ENCODE peak calls at places on chromosomes 12 and 14, in six cellular contexts. M, T, A, Y, J and Q are unnamed samples.
A peak's percentile ranks its signal among the peaks of the same experiment; 100 is the strongest.

GRCh38 chr12:3574986-3575385 is 84.0 kb downstream of the PRMT8 start:
- DNase-seq in M (no peak), T (no peak), A (no peak), Y (no peak), J (no peak), Q (no peak)

GRCh38 chr14:54715244-54715643 is 148.3 kb downstream of the SAMD4A start:
- DNase-seq in M (no peak), T (peak; percentile 37), A (peak; percentile 36), Y (no peak), J (no peak), Q (peak; percentile 31)

GRCh38 chr12:66902020-66902419 is 223.1 kb upstream of the GRIP1 start:
- DNase-seq in M (no peak), T (no peak), A (no peak), Y (no peak), J (no peak), Q (no peak)

GRCh38 chr14:51581017-51581881 is 70.5 kb upstream of the FRMD6 start:
- DNase-seq in M (no peak), T (peak; percentile 61), A (peak; percentile 77), Y (peak; percentile 97), J (no peak), Q (peak; percentile 59)

GRCh38 chr14:29217813-29218450 is 451.3 kb downstream of the FOXG1 start:
- DNase-seq in M (no peak), T (peak; percentile 72), A (no peak), Y (no peak), J (no peak), Q (no peak)

GRCh38 chr12:68042212-68042699 is 53.0 kb downstream of the IFNG-AS1 start:
- DNase-seq in M (no peak), T (no peak), A (peak; percentile 4), Y (peak; percentile 1), J (no peak), Q (peak; percentile 3)

GRCh38 chr12:51823875-51824565 is 24.5 kb downstream of the FIGNL2 start:
- DNase-seq in M (peak; percentile 66), T (peak; percentile 76), A (peak; percentile 72), Y (peak; percentile 45), J (no peak), Q (peak; percentile 81)

GRCh38 chr12:122990961-122991622 is 10.6 kb downstream of the ARL6IP4 start:
- DNase-seq in M (no peak), T (no peak), A (no peak), Y (no peak), J (peak; percentile 26), Q (no peak)

GRCh38 chr14:66008631-66009030 is 477.5 kb upstream of the CCDC196 start:
- DNase-seq in M (no peak), T (no peak), A (no peak), Y (no peak), J (no peak), Q (no peak)

GRCh38 chr12:22687677-22688076 is 62.7 kb downstream of the ETNK1 start:
- DNase-seq in M (no peak), T (peak; percentile 62), A (peak; percentile 70), Y (peak; percentile 83), J (no peak), Q (peak; percentile 74)

GRCh38 chr12:130967631-130968030 is 13.9 kb downstream of the ADGRD1 start:
- DNase-seq in M (no peak), T (no peak), A (peak; percentile 45), Y (no peak), J (no peak), Q (no peak)

GRCh38 chr14:90290612-90291011 is 34.3 kb downstream of the PSMC1 start:
- DNase-seq in M (no peak), T (no peak), A (no peak), Y (no peak), J (no peak), Q (no peak)

GRCh38 chr14:34365309-34365915 is 96.6 kb downstream of the SPTSSA start:
- DNase-seq in M (no peak), T (peak; percentile 45), A (no peak), Y (no peak), J (no peak), Q (peak; percentile 51)

GRCh38 chr14:34361504-34362011 is 100.5 kb downstream of the SPTSSA start:
- DNase-seq in M (no peak), T (peak; percentile 65), A (peak; percentile 25), Y (no peak), J (no peak), Q (peak; percentile 82)

GRCh38 chr14:34362625-34363251 is 99.3 kb downstream of the SPTSSA start:
- DNase-seq in M (no peak), T (no peak), A (peak; percentile 58), Y (no peak), J (no peak), Q (no peak)

GRCh38 chr14:34364201-34364600 is 97.8 kb downstream of the SPTSSA start:
- DNase-seq in M (no peak), T (no peak), A (no peak), Y (peak; percentile 56), J (no peak), Q (no peak)

DNA sequence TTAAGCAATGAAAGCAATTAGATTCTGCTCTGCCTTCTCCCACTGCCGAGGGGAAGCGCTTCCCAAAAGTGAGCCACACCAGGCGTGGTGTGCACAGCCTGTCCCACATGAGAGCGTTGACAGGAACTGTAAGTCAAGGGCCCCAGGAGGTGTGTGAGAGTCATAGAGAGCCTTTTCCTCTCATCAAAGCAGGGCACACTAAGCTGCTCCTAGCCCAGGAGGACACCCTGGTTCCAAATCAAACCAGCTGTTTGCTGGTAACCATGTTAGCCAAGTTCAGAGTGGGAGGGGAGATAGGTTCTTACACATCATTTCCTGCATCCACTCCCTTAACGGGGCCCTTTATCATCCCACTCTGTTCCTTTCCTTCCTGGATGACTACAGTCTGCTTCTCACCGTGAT is 98.3 kb downstream of the SPTSSA start:
- DNase-seq in M (no peak), T (no peak), A (no peak), Y (peak; percentile 41), J (no peak), Q (peak; percentile 93)
- TF ChIP-seq CTCF in M (no peak), T (no peak), A (no peak), Y (no peak), J (no peak), Q (no peak)

GRCh38 chr12:117045998-117046374 is 53.2 kb downstream of the TESC start:
- DNase-seq in M (peak; percentile 73), T (no peak), A (no peak), Y (no peak), J (peak; percentile 29), Q (no peak)
- TF ChIP-seq CTCF in M (peak; percentile 13), T (no peak), A (no peak), Y (no peak), J (no peak), Q (no peak)

DNA sequence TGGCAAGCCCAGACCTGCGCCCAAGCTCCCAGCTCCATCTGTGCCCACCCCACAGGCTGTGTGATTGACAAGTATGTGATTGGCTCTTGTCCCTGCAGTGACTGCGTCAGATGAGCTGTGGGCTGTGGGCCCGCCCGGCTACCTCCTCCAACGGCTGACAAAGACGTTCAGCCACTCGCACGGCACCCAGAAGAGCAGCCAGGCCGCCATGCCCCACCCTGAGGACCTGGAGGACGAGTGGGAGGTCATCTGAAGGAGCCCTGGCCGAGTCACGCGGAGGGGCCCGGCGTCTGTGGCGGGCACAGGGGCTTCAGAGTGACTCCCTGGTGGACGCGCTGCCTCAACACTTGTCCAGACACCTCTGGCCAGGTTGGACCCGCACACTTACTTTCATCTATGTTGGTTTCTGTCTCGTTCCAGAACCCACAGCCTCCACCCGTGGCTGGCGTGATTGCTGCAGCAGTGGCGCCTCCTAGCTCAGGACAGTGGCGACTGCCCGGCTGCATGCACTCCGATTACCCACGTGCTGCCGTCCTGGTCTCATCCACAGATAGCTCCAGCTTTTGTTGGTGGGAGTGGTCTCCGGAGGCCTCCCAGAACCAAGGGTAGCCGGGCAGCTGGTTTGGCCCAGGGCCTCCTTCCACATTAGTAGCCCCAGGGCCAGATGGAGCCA is 11.4 kb downstream of the ANKRD9 start:
- DNase-seq in M (peak; percentile 59), T (no peak), A (no peak), Y (no peak), J (peak; percentile 68), Q (no peak)
- TF ChIP-seq CTCF in M (peak; percentile 37), T (peak; percentile 20), A (no peak), Y (no peak), J (peak; percentile 21), Q (peak; percentile 14)

GRCh38 chr12:62021808-62022207 is 238.4 kb upstream of the USP15 start:
- DNase-seq in M (no peak), T (no peak), A (no peak), Y (no peak), J (no peak), Q (no peak)
- TF ChIP-seq CTCF in M (peak; percentile 12), T (no peak), A (no peak), Y (no peak), J (no peak), Q (no peak)

DNA sequence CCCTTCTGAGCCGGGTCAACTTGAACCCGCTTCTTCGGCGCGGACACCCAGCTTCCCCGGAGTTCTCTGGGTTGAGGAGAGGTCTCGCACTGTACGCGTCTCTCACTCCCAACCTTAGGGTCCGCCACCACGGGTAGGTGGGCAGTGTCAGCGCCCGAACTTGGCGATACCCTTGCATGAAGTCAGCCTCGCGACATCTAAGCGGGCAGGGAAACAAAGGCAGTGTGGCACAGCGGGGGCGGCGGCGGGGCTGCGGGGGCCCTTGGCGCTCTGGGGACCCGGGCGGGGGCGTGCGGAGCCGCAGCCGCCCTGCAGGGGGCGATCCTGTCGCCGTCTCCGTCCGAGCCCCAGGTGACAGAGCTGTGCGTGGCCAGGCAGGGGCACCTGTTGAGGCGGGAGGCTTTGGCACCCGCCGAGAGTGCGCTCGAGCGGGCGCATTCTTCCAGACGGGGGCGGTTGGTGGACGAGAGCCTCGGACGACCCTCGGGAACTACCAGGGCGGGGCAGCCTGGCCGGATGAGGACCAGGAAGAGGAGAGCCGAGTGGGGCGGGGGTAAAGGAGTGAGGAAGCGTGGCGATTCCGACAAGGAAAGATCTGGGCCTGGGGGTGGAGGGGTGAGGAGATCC is 1.1 kb downstream of the GALNT16 start:
- DNase-seq in M (peak; percentile 91), T (no peak), A (no peak), Y (no peak), J (peak; percentile 67), Q (no peak)
- TF ChIP-seq CTCF in M (peak; percentile 62), T (peak; percentile 28), A (peak; percentile 28), Y (no peak), J (peak; percentile 63), Q (peak; percentile 24)

GRCh38 chr12:77928078-77928477 is 97.4 kb downstream of the NAV3 start:
- DNase-seq in M (no peak), T (no peak), A (no peak), Y (no peak), J (no peak), Q (no peak)

GRCh38 chr12:77932216-77932615 is 101.5 kb downstream of the NAV3 start:
- DNase-seq in M (peak; percentile 3), T (no peak), A (no peak), Y (no peak), J (no peak), Q (no peak)
- TF ChIP-seq CTCF in M (peak; percentile 45), T (peak; percentile 15), A (no peak), Y (peak; percentile 11), J (no peak), Q (peak; percentile 14)

GRCh38 chr14:32249780-32250179 is 46.7 kb upstream of the RNU6-8 start:
- DNase-seq in M (no peak), T (no peak), A (no peak), Y (no peak), J (no peak), Q (no peak)

GRCh38 chr14:32246751-32247150 is 43.7 kb upstream of the RNU6-8 start:
- DNase-seq in M (no peak), T (no peak), A (no peak), Y (no peak), J (no peak), Q (no peak)

GRCh38 chr14:32244404-32244803 is 41.3 kb upstream of the RNU6-8 start:
- DNase-seq in M (no peak), T (peak; percentile 12), A (peak; percentile 29), Y (no peak), J (no peak), Q (peak; percentile 19)
- TF ChIP-seq CTCF in M (peak; percentile 25), T (no peak), A (peak; percentile 46), Y (no peak), J (no peak), Q (peak; percentile 12)